ENCODE peak calls at places on chromosomes 5 and 9, in ten cellular contexts. One of them, this sample, is unnamed. For H3K27me3, the result is how much of the 10 kb centered on the place peaks cover.

GRCh38 chr5:147361441-147362175 is 126.8 kb downstream of the STK32A start:
- DNase-seq in CD4-positive, alpha-beta memory T cell: no peak
- DNase-seq in vagina: no peak
- DNase-seq in A673: no peak
- DNase-seq in tibial artery: no peak
- DNase-seq in astrocyte: no peak
- DNase-seq in brain microvascular endothelial cell: no peak
- DNase-seq in breast epithelium: no peak
- DNase-seq in neuronal stem cell: no peak
- DNase-seq in mesendoderm: no peak
- DNase-seq in this sample: no peak

GRCh38 chr9:77807295-77807694 is 159.2 kb upstream of the GNA14 start:
- DNase-seq in A673: peak
- DNase-seq in CD4-positive, alpha-beta memory T cell: no peak
- DNase-seq in vagina: no peak
- DNase-seq in breast epithelium: no peak
- DNase-seq in mesendoderm: no peak
- DNase-seq in neuronal stem cell: no peak
- DNase-seq in brain microvascular endothelial cell: peak
- DNase-seq in tibial artery: no peak
- DNase-seq in astrocyte: peak
- DNase-seq in this sample: no peak

GRCh38 chr5:14695152-14695551 is 30.6 kb downstream of the OTULIN start:
- DNase-seq in mesendoderm: peak
- DNase-seq in brain microvascular endothelial cell: no peak
- DNase-seq in tibial artery: no peak
- DNase-seq in neuronal stem cell: no peak
- DNase-seq in A673: no peak
- DNase-seq in breast epithelium: no peak
- DNase-seq in CD4-positive, alpha-beta memory T cell: no peak
- DNase-seq in astrocyte: no peak
- DNase-seq in vagina: no peak
- DNase-seq in this sample: no peak

GRCh38 chr5:24905123-24905522 is 260.3 kb upstream of the CDH10 start:
- DNase-seq in brain microvascular endothelial cell: no peak
- DNase-seq in breast epithelium: no peak
- DNase-seq in mesendoderm: peak
- DNase-seq in tibial artery: no peak
- DNase-seq in neuronal stem cell: no peak
- DNase-seq in CD4-positive, alpha-beta memory T cell: no peak
- DNase-seq in vagina: no peak
- DNase-seq in astrocyte: peak
- DNase-seq in A673: peak
- DNase-seq in this sample: no peak

GRCh38 chr5:149760700-149761187 is 30.6 kb downstream of the PPARGC1B start:
- DNase-seq in vagina: no peak
- DNase-seq in CD4-positive, alpha-beta memory T cell: no peak
- DNase-seq in tibial artery: no peak
- DNase-seq in neuronal stem cell: no peak
- DNase-seq in A673: peak
- DNase-seq in breast epithelium: no peak
- DNase-seq in mesendoderm: peak
- DNase-seq in brain microvascular endothelial cell: no peak
- DNase-seq in astrocyte: no peak
- DNase-seq in this sample: no peak

GRCh38 chr5:95600557-95600956 is 19.3 kb upstream of the GPR150 start:
- DNase-seq in CD4-positive, alpha-beta memory T cell: no peak
- DNase-seq in mesendoderm: no peak
- DNase-seq in neuronal stem cell: no peak
- DNase-seq in brain microvascular endothelial cell: peak
- DNase-seq in vagina: no peak
- DNase-seq in breast epithelium: no peak
- DNase-seq in tibial artery: no peak
- DNase-seq in A673: no peak
- DNase-seq in astrocyte: peak
- DNase-seq in this sample: no peak

GRCh38 chr9:4548796-4549725 is 58.8 kb downstream of the SLC1A1 start:
- DNase-seq in mesendoderm: peak
- DNase-seq in CD4-positive, alpha-beta memory T cell: no peak
- DNase-seq in tibial artery: no peak
- DNase-seq in breast epithelium: no peak
- DNase-seq in A673: peak
- DNase-seq in astrocyte: no peak
- DNase-seq in neuronal stem cell: peak
- DNase-seq in vagina: no peak
- DNase-seq in brain microvascular endothelial cell: no peak
- DNase-seq in this sample: peak

GRCh38 chr5:172274951-172275753 is 8.4 kb downstream of the UBTD2 start:
- DNase-seq in tibial artery: no peak
- DNase-seq in mesendoderm: peak
- DNase-seq in breast epithelium: no peak
- DNase-seq in brain microvascular endothelial cell: peak
- DNase-seq in CD4-positive, alpha-beta memory T cell: peak
- DNase-seq in A673: peak
- DNase-seq in vagina: no peak
- DNase-seq in neuronal stem cell: no peak
- DNase-seq in astrocyte: peak
- DNase-seq in this sample: no peak

GRCh38 chr9:99828054-99828416 is 6.3 kb downstream of the NR4A3 start:
- DNase-seq in CD4-positive, alpha-beta memory T cell: no peak
- DNase-seq in breast epithelium: no peak
- DNase-seq in neuronal stem cell: no peak
- DNase-seq in tibial artery: no peak
- DNase-seq in astrocyte: no peak
- DNase-seq in vagina: no peak
- DNase-seq in brain microvascular endothelial cell: no peak
- DNase-seq in A673: no peak
- DNase-seq in mesendoderm: no peak
- DNase-seq in this sample: no peak
- H3K27me3 ChIP-seq in CD4-positive, alpha-beta memory T cell: under half
- H3K27me3 ChIP-seq in breast epithelium: under half
- H3K27me3 ChIP-seq in neuronal stem cell: under half
- H3K27me3 ChIP-seq in tibial artery: under half
- H3K27me3 ChIP-seq in astrocyte: half or more
- H3K27me3 ChIP-seq in vagina: under half
- H3K27me3 ChIP-seq in brain microvascular endothelial cell: under half
- H3K27me3 ChIP-seq in A673: under half
- H3K27me3 ChIP-seq in mesendoderm: half or more
- H3K27me3 ChIP-seq in this sample: half or more

DNA sequence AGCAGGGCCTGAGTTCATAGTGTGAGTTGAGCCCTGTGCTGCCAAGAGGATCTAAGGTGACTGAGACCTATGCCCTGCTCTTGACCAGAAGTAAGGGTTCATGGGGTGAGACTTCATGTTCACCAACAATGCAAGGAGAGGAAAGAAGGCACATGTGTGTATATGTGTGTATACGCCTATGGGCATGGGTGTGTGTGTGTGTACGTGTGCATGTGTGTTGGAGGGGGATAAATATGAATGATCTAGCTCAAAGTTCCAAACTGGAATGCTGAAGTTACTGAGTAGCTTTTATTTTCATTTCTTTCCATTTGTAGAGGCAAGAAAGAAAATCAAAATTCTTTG is 25.6 kb upstream of the HAND1 start:
- DNase-seq in CD4-positive, alpha-beta memory T cell: no peak
- DNase-seq in brain microvascular endothelial cell: no peak
- DNase-seq in breast epithelium: no peak
- DNase-seq in tibial artery: no peak
- DNase-seq in neuronal stem cell: no peak
- DNase-seq in astrocyte: no peak
- DNase-seq in vagina: no peak
- DNase-seq in A673: no peak
- DNase-seq in mesendoderm: no peak
- DNase-seq in this sample: no peak
- H3K27me3 ChIP-seq in CD4-positive, alpha-beta memory T cell: under half
- H3K27me3 ChIP-seq in brain microvascular endothelial cell: under half
- H3K27me3 ChIP-seq in breast epithelium: under half
- H3K27me3 ChIP-seq in tibial artery: under half
- H3K27me3 ChIP-seq in neuronal stem cell: half or more
- H3K27me3 ChIP-seq in astrocyte: under half
- H3K27me3 ChIP-seq in vagina: under half
- H3K27me3 ChIP-seq in A673: under half
- H3K27me3 ChIP-seq in mesendoderm: under half
- H3K27me3 ChIP-seq in this sample: under half

DNA sequence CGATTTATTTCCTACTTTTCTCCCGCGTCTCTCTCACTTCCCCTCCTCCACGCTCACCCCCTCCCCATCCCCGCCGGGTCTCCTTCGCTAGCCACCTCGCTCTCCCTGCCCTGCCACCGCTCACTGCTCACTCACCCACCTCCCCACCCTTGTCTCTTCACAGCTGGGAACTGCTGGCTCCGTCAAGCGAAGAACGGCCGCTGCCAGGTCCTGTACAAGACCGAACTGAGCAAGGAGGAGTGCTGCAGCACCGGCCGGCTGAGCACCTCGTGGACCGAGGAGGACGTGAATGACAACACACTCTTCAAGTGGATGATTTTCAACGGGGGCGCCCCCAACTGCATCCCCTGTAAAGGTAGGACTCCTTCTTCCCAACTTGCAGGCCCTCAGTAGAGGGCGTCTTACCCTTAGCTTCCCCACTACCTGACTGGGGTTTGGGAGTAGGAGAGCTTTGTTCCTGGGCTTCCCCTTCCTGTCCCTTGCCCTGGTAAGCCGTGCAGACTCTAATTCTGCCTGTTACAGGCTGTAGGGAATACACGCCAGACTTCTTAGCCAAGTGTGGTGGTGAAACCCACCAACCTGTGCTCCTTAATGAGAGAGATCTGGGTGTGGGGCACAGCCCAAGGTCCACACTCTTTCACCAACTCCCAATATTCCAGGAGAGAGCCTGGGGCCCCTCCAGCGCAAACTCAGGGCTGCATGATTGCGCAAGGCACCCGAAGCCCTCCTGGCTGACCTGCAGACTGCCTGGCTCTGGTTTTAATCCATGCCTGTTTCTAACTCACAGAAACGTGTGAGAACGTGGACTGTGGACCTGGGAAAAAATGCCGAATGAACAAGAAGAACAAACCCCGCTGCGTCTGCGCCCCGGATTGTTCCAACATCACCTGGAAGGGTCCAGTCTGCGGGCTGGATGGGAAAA is 2.5 kb downstream of the FST start:
- DNase-seq in A673: peak
- DNase-seq in CD4-positive, alpha-beta memory T cell: no peak
- DNase-seq in breast epithelium: no peak
- DNase-seq in neuronal stem cell: peak
- DNase-seq in tibial artery: peak
- DNase-seq in astrocyte: no peak
- DNase-seq in brain microvascular endothelial cell: no peak
- DNase-seq in vagina: no peak
- DNase-seq in mesendoderm: peak
- DNase-seq in this sample: peak
- H3K27me3 ChIP-seq in A673: half or more
- H3K27me3 ChIP-seq in CD4-positive, alpha-beta memory T cell: under half
- H3K27me3 ChIP-seq in breast epithelium: under half
- H3K27me3 ChIP-seq in neuronal stem cell: under half
- H3K27me3 ChIP-seq in tibial artery: under half
- H3K27me3 ChIP-seq in astrocyte: under half
- H3K27me3 ChIP-seq in brain microvascular endothelial cell: under half
- H3K27me3 ChIP-seq in vagina: under half
- H3K27me3 ChIP-seq in mesendoderm: under half
- H3K27me3 ChIP-seq in this sample: under half

DNA sequence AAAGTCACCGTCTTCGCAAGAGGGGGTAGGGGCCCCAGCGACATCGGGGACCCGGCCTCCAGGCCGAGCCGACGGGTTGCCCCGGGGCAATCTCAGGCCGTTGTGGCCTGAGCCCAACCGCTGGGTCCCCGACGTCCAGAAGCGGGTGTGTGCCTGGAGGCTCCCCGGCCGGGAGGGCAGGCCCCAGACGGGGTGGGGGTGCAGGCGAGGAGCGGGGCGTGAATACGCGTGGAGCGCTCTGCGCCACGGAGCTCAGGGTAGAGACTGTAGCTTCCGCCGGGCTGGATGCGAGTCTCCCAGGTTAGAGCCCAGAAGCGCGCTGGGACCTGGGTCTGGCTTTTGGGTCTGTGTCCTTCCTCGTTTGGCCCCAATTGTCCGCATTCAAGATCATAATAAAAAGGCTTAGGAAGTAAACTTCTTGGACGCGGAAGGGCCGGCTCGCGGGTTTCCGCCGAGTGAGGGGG is 3.5 kb downstream of the BARX1 start:
- DNase-seq in CD4-positive, alpha-beta memory T cell: no peak
- DNase-seq in astrocyte: no peak
- DNase-seq in mesendoderm: no peak
- DNase-seq in tibial artery: no peak
- DNase-seq in brain microvascular endothelial cell: no peak
- DNase-seq in neuronal stem cell: no peak
- DNase-seq in vagina: no peak
- DNase-seq in A673: no peak
- DNase-seq in breast epithelium: no peak
- DNase-seq in this sample: no peak
- H3K27me3 ChIP-seq in CD4-positive, alpha-beta memory T cell: half or more
- H3K27me3 ChIP-seq in astrocyte: half or more
- H3K27me3 ChIP-seq in mesendoderm: half or more
- H3K27me3 ChIP-seq in tibial artery: half or more
- H3K27me3 ChIP-seq in brain microvascular endothelial cell: half or more
- H3K27me3 ChIP-seq in neuronal stem cell: half or more
- H3K27me3 ChIP-seq in vagina: under half
- H3K27me3 ChIP-seq in A673: half or more
- H3K27me3 ChIP-seq in breast epithelium: under half
- H3K27me3 ChIP-seq in this sample: half or more

DNA sequence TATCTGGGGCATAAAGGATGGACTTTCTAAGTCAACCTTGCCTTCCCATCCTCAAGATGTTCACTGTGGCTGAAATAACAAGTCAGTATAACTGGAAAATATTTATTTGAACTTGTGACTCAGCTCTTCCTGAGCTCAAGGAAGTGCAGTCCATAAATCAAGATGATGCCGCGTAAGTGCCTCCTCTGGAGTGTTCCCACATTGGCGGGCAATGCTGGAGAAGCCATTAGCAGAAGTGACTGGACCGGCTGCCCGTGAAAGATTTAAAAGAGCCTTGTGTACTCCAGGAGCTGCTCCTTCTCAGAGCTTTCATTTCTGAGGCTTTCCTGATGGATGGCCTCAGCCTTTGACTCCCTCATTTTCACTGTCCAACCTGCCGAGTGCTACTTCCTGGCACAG is 17.4 kb downstream of the TMOD1 start:
- DNase-seq in A673: peak
- DNase-seq in vagina: no peak
- DNase-seq in breast epithelium: no peak
- DNase-seq in astrocyte: peak
- DNase-seq in brain microvascular endothelial cell: no peak
- DNase-seq in mesendoderm: no peak
- DNase-seq in tibial artery: peak
- DNase-seq in CD4-positive, alpha-beta memory T cell: no peak
- DNase-seq in neuronal stem cell: no peak
- DNase-seq in this sample: no peak
- H3K27me3 ChIP-seq in A673: under half
- H3K27me3 ChIP-seq in vagina: under half
- H3K27me3 ChIP-seq in breast epithelium: under half
- H3K27me3 ChIP-seq in astrocyte: under half
- H3K27me3 ChIP-seq in brain microvascular endothelial cell: under half
- H3K27me3 ChIP-seq in mesendoderm: under half
- H3K27me3 ChIP-seq in tibial artery: under half
- H3K27me3 ChIP-seq in CD4-positive, alpha-beta memory T cell: under half
- H3K27me3 ChIP-seq in neuronal stem cell: under half
- H3K27me3 ChIP-seq in this sample: under half

DNA sequence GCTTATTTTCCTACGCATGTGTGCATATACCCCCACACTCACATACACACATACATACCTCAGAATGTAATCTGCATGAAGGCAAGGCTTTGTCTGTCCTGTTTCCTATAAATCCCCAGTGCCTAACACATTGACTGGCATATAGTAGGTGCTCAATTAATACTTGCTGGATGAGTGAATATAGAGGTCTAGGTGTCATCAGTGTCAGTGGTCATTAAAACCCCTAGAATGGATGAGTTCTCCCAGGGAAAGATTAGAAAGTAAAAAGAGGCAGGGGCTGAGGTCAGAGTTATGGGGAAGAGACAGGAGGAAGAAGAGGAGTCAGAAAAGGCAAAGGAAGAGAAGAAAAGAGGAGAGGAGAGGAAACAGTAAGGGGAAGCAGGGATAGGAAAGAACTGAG is 4.7 kb downstream of the CPLX2 start:
- DNase-seq in A673: no peak
- DNase-seq in neuronal stem cell: no peak
- DNase-seq in tibial artery: no peak
- DNase-seq in CD4-positive, alpha-beta memory T cell: no peak
- DNase-seq in astrocyte: no peak
- DNase-seq in vagina: no peak
- DNase-seq in breast epithelium: no peak
- DNase-seq in brain microvascular endothelial cell: no peak
- DNase-seq in mesendoderm: no peak
- DNase-seq in this sample: no peak
- H3K27me3 ChIP-seq in A673: half or more
- H3K27me3 ChIP-seq in neuronal stem cell: under half
- H3K27me3 ChIP-seq in tibial artery: half or more
- H3K27me3 ChIP-seq in CD4-positive, alpha-beta memory T cell: under half
- H3K27me3 ChIP-seq in astrocyte: under half
- H3K27me3 ChIP-seq in vagina: under half
- H3K27me3 ChIP-seq in breast epithelium: under half
- H3K27me3 ChIP-seq in brain microvascular endothelial cell: under half
- H3K27me3 ChIP-seq in mesendoderm: under half
- H3K27me3 ChIP-seq in this sample: half or more